ENCODE peak calls at places on chromosome 16, in four cellular contexts. One of them, this sample, is unnamed.
A peak's percentile ranks its signal among the peaks of the same experiment; 100 is the strongest.

GRCh38 chr16:55543470-55543869 is 23.0 kb upstream of the CAPNS2 start:
- DNase-seq in WTC11: no peak
- DNase-seq in GM12878: no peak
- DNase-seq in K562: no peak
- DNase-seq in this sample: peak; percentile 35

GRCh38 chr16:20865420-20866126 is 34.6 kb downstream of the DCUN1D3 start:
- DNase-seq in GM12878: peak; percentile 64
- DNase-seq in K562: no peak
- DNase-seq in WTC11: no peak
- DNase-seq in this sample: no peak

GRCh38 chr16:69613283-69614154 is 47.8 kb downstream of the NFAT5 start:
- DNase-seq in WTC11: no peak
- DNase-seq in K562: no peak
- DNase-seq in GM12878: peak; percentile 27
- DNase-seq in this sample: peak; percentile 36

GRCh38 chr16:4693956-4694663 is 748 bp downstream of the NUDT16L1 start:
- DNase-seq in K562: peak; percentile 85
- DNase-seq in WTC11: no peak
- DNase-seq in GM12878: no peak
- DNase-seq in this sample: no peak

GRCh38 chr16:86403541-86404163 is 106.7 kb upstream of the FOXF1 start:
- DNase-seq in K562: no peak
- DNase-seq in GM12878: no peak
- DNase-seq in WTC11: no peak
- DNase-seq in this sample: no peak

GRCh38 chr16:88552166-88552565 is 18.0 kb upstream of the ZC3H18 start:
- DNase-seq in GM12878: no peak
- DNase-seq in K562: peak; percentile 26
- DNase-seq in WTC11: no peak
- DNase-seq in this sample: no peak

GRCh38 chr16:17817943-17818342 is 347.2 kb upstream of the XYLT1 start:
- DNase-seq in WTC11: no peak
- DNase-seq in K562: no peak
- DNase-seq in GM12878: no peak
- DNase-seq in this sample: no peak

GRCh38 chr16:70253291-70254094 is 1.8 kb upstream of the EXOSC6 start:
- DNase-seq in K562: peak; percentile 40
- DNase-seq in WTC11: peak; percentile 72
- DNase-seq in GM12878: no peak
- DNase-seq in this sample: peak; percentile 45

GRCh38 chr16:13793788-13794461 is 126.0 kb upstream of the ERCC4 start:
- DNase-seq in WTC11: no peak
- DNase-seq in K562: no peak
- DNase-seq in GM12878: no peak
- DNase-seq in this sample: no peak

GRCh38 chr16:49833055-49833454 is 22.9 kb downstream of the ZNF423 start:
- DNase-seq in GM12878: no peak
- DNase-seq in K562: no peak
- DNase-seq in WTC11: no peak
- DNase-seq in this sample: no peak

GRCh38 chr16:27242868-27243590 is 25.5 kb downstream of the NSMCE1 start:
- DNase-seq in WTC11: no peak
- DNase-seq in K562: no peak
- DNase-seq in GM12878: peak; percentile 71
- DNase-seq in this sample: peak; percentile 83

GRCh38 chr16:27195068-27195741 is 8.1 kb upstream of the KDM8 start:
- DNase-seq in K562: no peak
- DNase-seq in WTC11: no peak
- DNase-seq in GM12878: no peak
- DNase-seq in this sample: no peak

GRCh38 chr16:22220076-22220453 is 14.0 kb downstream of the EEF2K start:
- DNase-seq in WTC11: no peak
- DNase-seq in K562: no peak
- DNase-seq in GM12878: no peak
- DNase-seq in this sample: no peak

GRCh38 chr16:15553313-15554088 is 89.5 kb downstream of the MARF1 start:
- DNase-seq in WTC11: no peak
- DNase-seq in K562: no peak
- DNase-seq in GM12878: no peak
- DNase-seq in this sample: no peak

GRCh38 chr16:84178892-84179611 is 7.8 kb downstream of the TAF1C start:
- DNase-seq in WTC11: no peak
- DNase-seq in GM12878: no peak
- DNase-seq in K562: no peak
- DNase-seq in this sample: no peak

GRCh38 chr16:56108724-56109123 is 82.6 kb upstream of the GNAO1 start:
- DNase-seq in WTC11: no peak
- DNase-seq in GM12878: no peak
- DNase-seq in K562: no peak
- DNase-seq in this sample: no peak

GRCh38 chr16:53878216-53878615 is 174.3 kb downstream of the FTO start:
- DNase-seq in K562: no peak
- DNase-seq in GM12878: no peak
- DNase-seq in WTC11: no peak
- DNase-seq in this sample: no peak

GRCh38 chr16:85612191-85612800 is 826 bp upstream of the GSE1 start:
- DNase-seq in K562: peak; percentile 77
- DNase-seq in GM12878: no peak
- DNase-seq in WTC11: no peak
- DNase-seq in this sample: peak; percentile 91

GRCh38 chr16:2039286-2040030 is 8.2 kb downstream of the NTHL1 start:
- DNase-seq in K562: no peak
- DNase-seq in WTC11: no peak
- DNase-seq in GM12878: no peak
- DNase-seq in this sample: peak; percentile 90

GRCh38 chr16:59758848-59759247 is 1024.7 kb upstream of the GOT2 start:
- DNase-seq in GM12878: no peak
- DNase-seq in WTC11: no peak
- DNase-seq in K562: no peak
- DNase-seq in this sample: no peak

GRCh38 chr16:70158261-70158939 is 15.2 kb upstream of the CLEC18C start:
- DNase-seq in GM12878: no peak
- DNase-seq in K562: peak; percentile 20
- DNase-seq in WTC11: peak; percentile 16
- DNase-seq in this sample: no peak

GRCh38 chr16:46632778-46633733 is 11.9 kb upstream of the SHCBP1 start:
- DNase-seq in K562: no peak
- DNase-seq in WTC11: peak; percentile 80
- DNase-seq in GM12878: no peak
- DNase-seq in this sample: peak; percentile 87

GRCh38 chr16:84610385-84610784 is 7.5 kb downstream of the COTL1 start:
- DNase-seq in GM12878: no peak
- DNase-seq in WTC11: no peak
- DNase-seq in K562: peak; percentile 70
- DNase-seq in this sample: no peak

GRCh38 chr16:82991435-82991834 is 364.7 kb downstream of the CDH13 start:
- DNase-seq in GM12878: no peak
- DNase-seq in WTC11: no peak
- DNase-seq in K562: no peak
- DNase-seq in this sample: no peak

GRCh38 chr16:49277766-49278566 is 3.7 kb downstream of the CBLN1 start:
- DNase-seq in GM12878: no peak
- DNase-seq in K562: no peak
- DNase-seq in WTC11: peak; percentile 41
- DNase-seq in this sample: no peak

GRCh38 chr16:1781758-1782407 is 488 bp downstream of the SPSB3 start:
- DNase-seq in GM12878: no peak
- DNase-seq in WTC11: peak; percentile 42
- DNase-seq in K562: no peak
- DNase-seq in this sample: no peak

GRCh38 chr16:17939052-17939673 is 397.4 kb downstream of the NPIPA8 start:
- DNase-seq in GM12878: no peak
- DNase-seq in K562: no peak
- DNase-seq in WTC11: no peak
- DNase-seq in this sample: no peak

GRCh38 chr16:82751020-82751419 is 124.3 kb downstream of the CDH13 start:
- DNase-seq in GM12878: no peak
- DNase-seq in K562: no peak
- DNase-seq in WTC11: no peak
- DNase-seq in this sample: no peak

GRCh38 chr16:85888405-85889331 is 10.3 kb upstream of the IRF8 start:
- DNase-seq in K562: no peak
- DNase-seq in WTC11: no peak
- DNase-seq in GM12878: peak; percentile 89
- DNase-seq in this sample: peak; percentile 33

GRCh38 chr16:68802190-68802589 is 41.1 kb upstream of the TANGO6 start:
- DNase-seq in GM12878: no peak
- DNase-seq in K562: no peak
- DNase-seq in WTC11: no peak
- DNase-seq in this sample: no peak

GRCh38 chr16:88359008-88359407 is 23.8 kb upstream of the ZNF469 start:
- DNase-seq in GM12878: no peak
- DNase-seq in K562: no peak
- DNase-seq in WTC11: no peak
- DNase-seq in this sample: no peak

GRCh38 chr16:30723725-30724355 is 24.4 kb upstream of the PHKG2 start:
- DNase-seq in WTC11: no peak
- DNase-seq in GM12878: no peak
- DNase-seq in K562: no peak
- DNase-seq in this sample: no peak

DNA sequence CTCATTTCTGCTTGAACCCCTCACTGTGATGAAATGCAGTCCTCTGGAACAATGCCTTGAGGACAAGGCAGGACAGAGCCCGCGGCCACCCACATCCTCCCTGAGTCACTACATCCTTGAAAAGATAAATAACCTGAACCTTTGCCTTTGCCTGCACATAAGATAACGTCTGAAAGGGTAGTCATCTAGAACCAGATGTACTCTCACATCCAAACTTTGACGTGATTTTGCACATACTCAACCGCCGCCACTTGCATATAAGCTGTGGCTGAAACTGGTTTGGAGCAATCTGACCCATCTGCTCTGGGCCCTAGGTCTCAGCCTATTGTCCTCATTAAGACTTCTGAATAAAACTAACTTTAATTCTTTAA is 252.1 kb downstream of the PHKB start:
- DNase-seq in GM12878: no peak
- DNase-seq in K562: no peak
- DNase-seq in WTC11: no peak
- DNase-seq in this sample: peak; percentile 37
- TF ChIP-seq NR2C2 in GM12878: no peak
- TF ChIP-seq NR2C2 in K562: no peak
- TF ChIP-seq NR2C2 in WTC11: no peak
- TF ChIP-seq NR2C2 in this sample: no peak

DNA sequence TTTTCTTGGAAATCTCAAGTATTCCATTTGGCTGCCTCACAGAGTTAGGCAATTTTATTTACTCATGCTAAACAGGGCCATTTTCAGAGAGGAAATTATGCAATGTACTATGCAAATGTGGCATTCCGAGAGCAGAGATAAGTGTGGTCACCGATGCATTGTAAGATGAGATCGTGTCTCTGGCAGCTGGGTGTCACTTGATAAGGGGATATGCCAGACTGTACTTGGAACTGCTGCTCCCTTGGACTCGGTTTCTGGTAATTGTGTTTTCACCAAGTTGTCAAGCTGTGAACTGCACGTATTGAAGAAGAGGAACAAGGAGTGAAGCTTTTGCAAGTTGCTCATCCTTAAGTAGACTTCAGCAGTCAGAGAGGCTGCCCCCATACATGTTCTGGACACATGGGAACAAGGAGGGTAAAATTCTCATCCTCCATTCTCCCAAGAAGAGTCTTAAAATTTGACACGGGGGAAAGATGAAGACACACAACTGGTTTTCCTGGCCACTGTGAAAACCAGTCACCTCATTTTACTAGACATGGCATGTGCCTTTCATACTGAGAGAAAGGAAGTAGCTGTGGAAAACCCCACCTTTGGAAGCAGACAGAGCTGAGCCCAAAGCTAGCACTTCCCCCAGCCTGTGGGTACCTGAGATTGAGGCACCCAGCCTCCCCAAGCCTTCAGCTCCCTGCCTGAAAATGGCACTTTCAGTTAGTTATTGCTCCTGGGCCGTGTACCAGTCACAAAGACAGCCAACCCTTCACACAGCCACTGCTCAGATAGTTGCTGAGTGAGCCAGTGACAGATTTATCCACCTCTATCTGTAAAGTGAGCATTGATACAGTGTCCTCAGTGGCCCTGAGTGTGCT is 150.7 kb downstream of the SOCS1 start:
- DNase-seq in GM12878: peak; percentile 86
- DNase-seq in K562: peak; percentile 81
- DNase-seq in WTC11: no peak
- DNase-seq in this sample: peak; percentile 90
- TF ChIP-seq NR2C2 in GM12878: no peak
- TF ChIP-seq NR2C2 in K562: no peak
- TF ChIP-seq NR2C2 in WTC11: no peak
- TF ChIP-seq NR2C2 in this sample: no peak

DNA sequence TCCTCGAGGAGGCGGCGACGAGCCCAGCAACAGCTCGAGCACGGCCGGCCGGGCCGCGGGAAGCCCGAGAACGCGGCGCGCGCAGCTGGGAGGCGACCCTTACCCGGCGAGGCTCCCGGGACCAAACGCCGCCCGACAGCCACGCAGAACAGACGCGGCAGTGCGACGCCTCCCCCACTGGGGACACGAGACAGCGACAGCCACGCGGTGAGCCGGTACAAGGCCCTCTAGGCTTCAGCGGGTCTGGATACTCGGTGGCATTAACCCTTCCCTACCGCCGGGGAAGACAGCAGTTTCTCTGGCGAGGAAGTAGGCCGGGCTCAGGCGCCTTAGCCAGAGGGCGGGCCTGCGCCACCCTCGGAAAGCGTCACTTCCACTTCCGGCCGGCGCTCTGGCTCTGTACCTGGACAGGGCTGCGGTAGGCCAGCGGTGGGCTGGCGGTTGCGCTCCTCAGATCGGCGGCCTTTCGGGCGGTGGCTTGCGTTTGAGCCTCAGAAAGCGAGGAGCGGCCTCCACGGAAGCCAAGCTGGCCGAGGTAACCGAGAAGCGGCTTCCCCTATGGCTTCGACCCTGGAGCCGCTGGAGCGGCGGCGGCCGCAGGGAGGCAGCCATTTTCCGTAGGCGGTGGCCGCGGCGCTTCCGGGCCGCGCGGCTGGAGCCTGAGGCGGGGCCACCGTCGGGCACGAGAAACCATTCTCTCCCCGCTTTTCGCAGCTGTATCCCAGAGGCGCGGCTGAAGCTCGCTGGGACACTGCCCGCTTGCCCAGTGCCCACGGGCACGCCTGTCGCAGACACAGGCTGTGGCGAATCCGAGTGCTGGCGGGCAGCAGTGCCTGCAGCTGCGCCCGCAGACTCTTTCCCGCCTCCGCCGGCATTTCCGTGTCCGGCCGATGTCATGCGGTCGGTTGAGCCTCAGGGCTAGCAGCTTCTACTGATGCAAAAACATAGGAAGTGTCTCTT is at the start of the genes TIGD7 and ZNF75A:
- DNase-seq in GM12878: peak; percentile 45
- DNase-seq in K562: peak; percentile 82
- DNase-seq in WTC11: peak; percentile 84
- DNase-seq in this sample: no peak
- TF ChIP-seq NR2C2 in GM12878: no peak
- TF ChIP-seq NR2C2 in K562: peak; percentile 56
- TF ChIP-seq NR2C2 in WTC11: peak; percentile 86
- TF ChIP-seq NR2C2 in this sample: no peak

GRCh38 chr16:66553223-66553622 is 847 bp downstream of the CKLF start:
- DNase-seq in K562: no peak
- DNase-seq in GM12878: no peak
- DNase-seq in WTC11: no peak
- DNase-seq in this sample: no peak
- TF ChIP-seq NR2C2 in K562: no peak
- TF ChIP-seq NR2C2 in GM12878: no peak
- TF ChIP-seq NR2C2 in WTC11: no peak
- TF ChIP-seq NR2C2 in this sample: no peak

GRCh38 chr16:8850279-8850885 is 18.4 kb downstream of the CARHSP1 start:
- DNase-seq in WTC11: peak; percentile 11
- DNase-seq in GM12878: no peak
- DNase-seq in K562: no peak
- DNase-seq in this sample: peak; percentile 91
- TF ChIP-seq NR2C2 in WTC11: no peak
- TF ChIP-seq NR2C2 in GM12878: no peak
- TF ChIP-seq NR2C2 in K562: no peak
- TF ChIP-seq NR2C2 in this sample: peak; percentile 86

This sample was measured in HepG2.